ENCODE peak calls at places on chromosomes 5 and 9, in six cellular contexts. N, C, K, F, U and X are unnamed samples.

GRCh38 chr9:136808075-136808780 is 480 bp downstream of the RABL6 start:
- DNase-seq in K (no peak), F (no peak), N (peak), U (no peak), C (no peak), X (no peak)

GRCh38 chr5:146541956-146542849 is 26.2 kb upstream of the GPR151 start:
- DNase-seq in F (peak), U (peak), N (peak), K (peak), C (peak), X (peak)

GRCh38 chr5:9559965-9560364 is 14.1 kb upstream of the SEMA5A start:
- DNase-seq in F (peak), N (no peak), U (no peak), C (no peak), K (no peak), X (no peak)

GRCh38 chr5:84181093-84181492 is 203.6 kb downstream of the EDIL3 start:
- DNase-seq in C (no peak), F (no peak), K (no peak), U (no peak), N (no peak), X (peak)

GRCh38 chr5:127400946-127401670 is 110.5 kb downstream of the MEGF10 start:
- DNase-seq in K (no peak), N (no peak), U (no peak), F (no peak), C (no peak), X (peak)

GRCh38 chr9:127507751-127508648 is 56.7 kb downstream of the LRSAM1 start:
- DNase-seq in C (no peak), U (no peak), N (no peak), F (no peak), K (no peak), X (no peak)

GRCh38 chr9:89954229-89954628 is 349.4 kb downstream of the GADD45G start:
- DNase-seq in K (peak), U (no peak), C (no peak), F (no peak), N (no peak), X (no peak)

GRCh38 chr5:171121638-171122037 is 187.4 kb upstream of the TLX3 start:
- DNase-seq in K (no peak), N (no peak), F (no peak), C (no peak), U (no peak), X (no peak)

GRCh38 chr9:97510797-97511761 is 9.6 kb downstream of the TMOD1 start:
- DNase-seq in N (no peak), K (peak), C (peak), U (no peak), F (peak), X (peak)

GRCh38 chr5:2574155-2574554 is 177.3 kb downstream of the IRX2 start:
- DNase-seq in U (no peak), K (no peak), N (no peak), F (no peak), C (no peak), X (no peak)

GRCh38 chr9:135410421-135410820 is 69.2 kb upstream of the PPP1R26 start:
- DNase-seq in K (no peak), C (no peak), F (no peak), U (no peak), N (no peak), X (no peak)

GRCh38 chr9:16175461-16175860 is 622.6 kb downstream of the CCDC171 start:
- DNase-seq in U (no peak), C (no peak), N (no peak), K (no peak), F (peak), X (no peak)

GRCh38 chr9:89617978-89618377 is 13.2 kb downstream of the GADD45G start:
- DNase-seq in U (no peak), C (no peak), K (no peak), F (no peak), N (no peak), X (no peak)

GRCh38 chr5:127031147-127031862 is 947 bp upstream of the MARCHF3 start:
- DNase-seq in K (no peak), F (no peak), N (peak), C (no peak), U (no peak), X (no peak)

GRCh38 chr9:5440426-5440825 is 2.7 kb upstream of the PLGRKT start:
- DNase-seq in F (no peak), C (no peak), K (no peak), N (no peak), U (no peak), X (no peak)

GRCh38 chr5:14237313-14238086 is 94.4 kb downstream of the TRIO start:
- DNase-seq in K (no peak), F (no peak), U (no peak), C (no peak), N (no peak), X (peak)

GRCh38 chr5:36239370-36240293 is 2.1 kb downstream of the NADK2 start:
- DNase-seq in U (no peak), K (no peak), C (no peak), N (no peak), F (peak), X (no peak)

GRCh38 chr9:123455187-123455586 is 99.2 kb downstream of the CRB2 start:
- DNase-seq in F (no peak), U (no peak), N (no peak), C (no peak), K (no peak), X (no peak)

GRCh38 chr5:135221696-135222095 is 177.3 kb downstream of the MACROH2A1 start:
- DNase-seq in C (no peak), F (no peak), K (no peak), U (no peak), N (no peak), X (no peak)

GRCh38 chr9:98533866-98534265 is 174.9 kb downstream of the GABBR2 start:
- DNase-seq in N (no peak), U (no peak), C (no peak), K (no peak), F (no peak), X (no peak)

GRCh38 chr5:142171270-142171669 is 62.7 kb downstream of the NDFIP1 start:
- DNase-seq in N (no peak), F (no peak), C (peak), U (no peak), K (no peak), X (no peak)

GRCh38 chr9:89664896-89665329 is 60.1 kb downstream of the GADD45G start:
- DNase-seq in F (peak), N (no peak), U (no peak), K (no peak), C (peak), X (no peak)

GRCh38 chr9:81902191-81902590 is 26.0 kb upstream of the SPATA31D4 start:
- DNase-seq in K (no peak), N (no peak), F (no peak), U (no peak), C (peak), X (peak)

GRCh38 chr9:89359018-89359417 is 40.7 kb downstream of the SECISBP2 start:
- DNase-seq in F (no peak), N (peak), U (no peak), C (no peak), K (no peak), X (no peak)

GRCh38 chr9:535356-535755 is 306.1 kb upstream of the DMRT1 start:
- DNase-seq in K (no peak), F (no peak), N (no peak), C (no peak), U (no peak), X (no peak)

GRCh38 chr5:120901199-120901598 is 437.1 kb downstream of the PRR16 start:
- DNase-seq in K (peak), C (peak), U (no peak), N (no peak), F (peak), X (no peak)

GRCh38 chr5:154844800-154845199 is 5.6 kb downstream of the FAXDC2 start:
- DNase-seq in F (no peak), N (no peak), C (no peak), U (no peak), K (no peak), X (no peak)

GRCh38 chr5:83471405-83472212 is at the start of gene VCAN:
- DNase-seq in K (peak), U (peak), C (peak), F (peak), N (peak), X (peak)

GRCh38 chr5:146027746-146028145 is 77.6 kb downstream of the PLAC8L1 start:
- DNase-seq in U (no peak), K (no peak), C (peak), F (peak), N (no peak), X (peak)

DNA sequence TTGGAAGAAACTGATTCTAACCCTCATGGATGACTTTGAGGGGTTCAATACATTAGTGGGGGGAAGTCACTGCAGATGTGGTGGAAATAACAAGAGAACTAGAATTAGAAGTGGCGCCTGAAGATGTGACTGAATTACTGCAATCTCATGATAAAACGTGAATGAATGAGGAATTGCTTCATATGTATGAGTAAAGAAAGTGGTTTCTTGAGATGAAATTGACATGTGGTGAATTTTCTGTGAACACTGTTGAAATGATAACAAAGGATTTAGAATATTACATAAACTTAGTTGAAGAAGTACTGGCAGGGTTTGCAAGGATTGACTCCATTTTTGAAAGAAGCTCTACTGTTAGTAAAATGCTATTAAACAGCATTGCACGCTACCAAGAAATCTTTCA is 113.0 kb downstream of the UGCG start:
- DNase-seq in K (peak), N (no peak), C (no peak), F (no peak), U (no peak), X (no peak)
- H3K4me2 ChIP-seq in K (no peak), N (no peak), C (no peak), F (no peak), U (no peak), X (no peak)

DNA sequence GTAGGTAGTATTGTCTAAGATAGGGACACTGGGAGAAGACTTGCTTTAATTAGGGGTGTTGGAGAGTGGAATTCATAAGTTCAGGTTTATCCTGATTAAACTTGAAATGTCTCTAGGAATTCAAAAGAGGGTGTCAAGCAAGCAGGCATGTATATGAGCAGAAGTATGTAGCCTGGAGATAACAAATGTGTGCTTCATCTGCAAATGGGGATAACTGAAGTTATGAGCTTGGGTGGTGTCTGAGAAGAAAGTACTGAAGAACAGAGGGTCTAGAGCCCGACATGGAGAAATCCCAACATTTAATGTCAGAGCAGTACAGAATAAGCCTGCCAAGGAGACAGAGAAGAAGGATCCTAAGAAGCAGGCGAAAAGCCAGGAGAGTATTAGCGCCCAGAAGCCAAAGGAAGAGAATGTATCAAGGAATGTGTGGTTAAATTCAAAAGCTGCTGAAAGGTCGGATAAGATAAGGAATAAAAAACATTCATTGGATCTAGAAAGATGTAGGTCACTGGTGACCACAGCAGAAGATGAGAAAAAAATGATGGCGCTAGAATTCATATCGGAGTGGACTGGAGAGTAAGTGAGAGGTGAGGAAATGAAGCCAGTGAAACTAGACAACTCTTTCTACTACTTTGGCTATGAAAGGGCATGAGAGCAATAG is 401.5 kb upstream of the PIK3R1 start:
- DNase-seq in N (no peak), F (no peak), U (no peak), K (no peak), C (no peak), X (peak)
- H2AFZ ChIP-seq in N (no peak), F (no peak), U (no peak), K (no peak), C (no peak), X (no peak)

GRCh38 chr9:20621553-20622329 is 558 bp downstream of the MLLT3 start:
- DNase-seq in C (peak), N (peak), U (peak), F (peak), K (peak), X (peak)

GRCh38 chr9:20622330-20623020 is at the start of gene MLLT3:
- DNase-seq in C (peak), F (peak), N (peak), U (peak), K (peak), X (peak)

GRCh38 chr9:20619492-20619860 is 2.8 kb downstream of the MLLT3 start:
- DNase-seq in U (no peak), C (no peak), F (peak), K (no peak), N (no peak), X (no peak)

GRCh38 chr9:20623021-20623747 is 885 bp upstream of the MLLT3 start:
- DNase-seq in C (peak), U (peak), N (peak), K (no peak), F (peak), X (no peak)

DNA sequence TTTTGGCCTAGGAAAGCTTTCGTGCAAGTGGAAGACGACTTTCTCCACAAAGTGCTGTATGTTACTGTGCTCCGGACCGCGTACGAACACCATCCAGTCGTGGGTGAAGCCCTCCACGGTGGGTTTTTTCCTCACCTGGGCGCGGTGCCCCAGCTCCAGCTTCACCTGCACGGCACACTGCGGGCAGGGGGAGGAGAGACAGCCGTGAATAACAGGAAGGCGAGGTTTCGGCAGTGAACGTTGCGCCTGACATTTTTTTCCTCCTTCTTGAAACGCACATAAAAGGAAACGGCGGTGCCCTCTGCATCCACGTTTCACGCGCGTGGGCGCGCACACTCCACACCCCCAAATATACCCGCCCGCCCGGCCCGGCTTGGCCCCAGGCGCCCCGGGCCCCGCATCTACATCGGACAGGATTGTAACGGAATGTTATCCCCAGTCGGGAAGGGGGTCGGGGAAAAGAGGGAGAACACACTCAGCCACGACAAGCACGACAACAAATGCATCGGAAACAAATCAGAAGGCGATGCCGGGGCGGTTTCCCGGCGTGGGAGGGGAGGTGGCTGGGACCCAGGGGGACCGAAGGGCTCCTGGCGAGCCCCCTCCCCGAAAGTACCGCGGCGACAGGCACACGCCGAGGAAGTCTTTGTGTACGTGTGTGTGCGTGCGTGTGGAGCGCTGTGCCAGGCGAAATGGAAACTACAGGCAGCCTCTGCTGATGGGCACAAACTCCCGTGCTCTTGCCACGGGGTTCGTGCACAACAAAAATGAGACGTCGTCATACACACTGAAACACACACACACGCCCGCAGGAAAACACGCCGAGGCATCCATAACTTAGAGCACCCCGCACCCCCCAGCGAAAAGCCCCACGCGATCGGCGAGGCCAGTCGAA is 1.4 kb downstream of the MLLT3 start:
- DNase-seq in F (peak), U (peak), N (peak), C (peak), K (peak), X (peak)
- H3K4me2 ChIP-seq in F (peak), U (peak), N (peak), C (peak), K (peak), X (peak)

DNA sequence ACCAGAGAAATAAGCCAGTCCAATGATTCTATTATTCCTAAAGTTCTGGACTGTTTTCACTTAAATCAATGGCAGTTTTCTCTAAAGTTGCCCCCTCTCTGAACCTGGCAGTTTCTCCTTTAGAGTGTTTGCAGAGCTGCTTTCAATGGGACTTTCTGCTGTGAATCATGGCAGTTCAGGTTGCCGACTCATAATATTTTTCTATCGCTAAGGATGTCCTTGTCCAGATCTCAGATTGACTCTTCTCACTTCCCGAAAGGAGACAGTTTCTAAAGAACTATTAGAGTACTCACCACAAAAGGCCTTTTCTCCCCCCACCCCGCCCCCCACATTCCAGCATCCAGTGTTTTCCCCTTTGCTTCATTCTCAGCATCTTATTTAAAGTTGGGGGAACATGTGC is 443.5 kb upstream of the KLF4 start:
- DNase-seq in K (no peak), F (peak), N (peak), C (peak), U (no peak), X (no peak)
- H2AFZ ChIP-seq in K (no peak), F (peak), N (no peak), C (no peak), U (no peak), X (no peak)

GRCh38 chr5:102811962-102812361 is 56.9 kb downstream of the PAM start:
- DNase-seq in U (no peak), C (peak), F (peak), N (no peak), K (peak), X (peak)
- H3K4me2 ChIP-seq in U (no peak), C (no peak), F (peak), N (no peak), K (no peak), X (no peak)

GRCh38 chr5:12615141-12615820 is 711.0 kb upstream of the CTNND2 start:
- DNase-seq in U (no peak), N (no peak), C (no peak), K (no peak), F (peak), X (peak)
- H2AFZ ChIP-seq in U (no peak), N (no peak), C (no peak), K (no peak), F (no peak), X (no peak)

DNA sequence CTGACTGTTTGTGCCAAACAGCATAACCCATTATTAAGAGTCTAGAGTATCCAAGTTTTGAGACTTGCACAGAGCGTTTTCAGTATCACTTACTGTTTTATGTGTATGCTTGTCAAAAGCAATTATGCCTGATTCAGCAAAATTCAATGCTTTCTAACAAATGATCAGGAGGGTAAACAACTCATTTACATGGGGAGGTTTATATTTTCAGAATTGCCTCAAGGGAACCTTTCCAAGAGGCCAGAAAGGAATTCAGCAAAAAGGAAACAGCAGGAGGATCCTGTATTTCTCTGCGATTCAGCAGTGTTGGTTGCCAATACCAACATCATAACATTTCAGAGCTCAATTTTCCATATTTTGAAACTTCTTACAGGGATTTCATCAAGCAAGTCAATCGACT is 69.3 kb upstream of the DAB2 start:
- DNase-seq in C (no peak), F (no peak), N (no peak), K (peak), U (no peak), X (no peak)
- H3K4me2 ChIP-seq in C (no peak), F (no peak), N (no peak), K (peak), U (no peak), X (no peak)